ENCODE peak calls at places on chromosomes 1 and 21, in four cellular contexts. One of them, this sample, is unnamed.

GRCh38 chr21:16315223-16315622 is 585.4 kb downstream of the USP25 start:
- DNase-seq in K562: no peak
- DNase-seq in H1: no peak
- DNase-seq in HepG2: no peak
- DNase-seq in this sample: no peak

GRCh38 chr1:12634696-12635202 is 9.1 kb upstream of the AADACL4 start:
- DNase-seq in K562: no peak
- DNase-seq in H1: no peak
- DNase-seq in HepG2: no peak
- DNase-seq in this sample: no peak

GRCh38 chr1:11523746-11524464 is 45.0 kb downstream of the DISP3 start:
- DNase-seq in K562: no peak
- DNase-seq in H1: no peak
- DNase-seq in HepG2: no peak
- DNase-seq in this sample: peak

GRCh38 chr1:161226759-161227158 is 899 bp downstream of the TOMM40L start:
- DNase-seq in K562: peak
- DNase-seq in H1: no peak
- DNase-seq in HepG2: no peak
- DNase-seq in this sample: no peak

GRCh38 chr1:23779826-23780371 is 1.7 kb downstream of the PITHD1 start:
- DNase-seq in K562: no peak
- DNase-seq in H1: no peak
- DNase-seq in HepG2: no peak
- DNase-seq in this sample: no peak

GRCh38 chr1:87243573-87243972 is 85.1 kb upstream of the LMO4 start:
- DNase-seq in K562: no peak
- DNase-seq in H1: no peak
- DNase-seq in HepG2: no peak
- DNase-seq in this sample: no peak

GRCh38 chr1:78078358-78078757 is 32.6 kb downstream of the GIPC2 start:
- DNase-seq in K562: no peak
- DNase-seq in H1: no peak
- DNase-seq in HepG2: no peak
- DNase-seq in this sample: no peak

GRCh38 chr1:1402081-1402900 is 3.2 kb upstream of the CCNL2 start:
- DNase-seq in K562: no peak
- DNase-seq in H1: peak
- DNase-seq in HepG2: peak
- DNase-seq in this sample: peak

GRCh38 chr21:45420061-45420521 is 15.1 kb downstream of the COL18A1 start:
- DNase-seq in K562: no peak
- DNase-seq in H1: no peak
- DNase-seq in HepG2: no peak
- DNase-seq in this sample: no peak

GRCh38 chr1:199282910-199283309 is 644.1 kb downstream of the PTPRC start:
- DNase-seq in K562: no peak
- DNase-seq in H1: no peak
- DNase-seq in HepG2: no peak
- DNase-seq in this sample: no peak

GRCh38 chr1:218266356-218266755 is 18.7 kb upstream of the RRP15 start:
- DNase-seq in K562: no peak
- DNase-seq in H1: no peak
- DNase-seq in HepG2: no peak
- DNase-seq in this sample: no peak

GRCh38 chr21:17441370-17441769 is 71.5 kb upstream of the CXADR start:
- DNase-seq in K562: no peak
- DNase-seq in H1: no peak
- DNase-seq in HepG2: peak
- DNase-seq in this sample: no peak

GRCh38 chr1:158425020-158425419 is 1.0 kb downstream of the OR10K2 start:
- DNase-seq in K562: no peak
- DNase-seq in H1: no peak
- DNase-seq in HepG2: no peak
- DNase-seq in this sample: no peak

GRCh38 chr1:187091666-187092065 is 262.9 kb downstream of the PLA2G4A start:
- DNase-seq in K562: no peak
- DNase-seq in H1: no peak
- DNase-seq in HepG2: no peak
- DNase-seq in this sample: no peak

GRCh38 chr21:46092811-46093667 is 4.9 kb upstream of the COL6A2 start:
- DNase-seq in K562: no peak
- DNase-seq in H1: no peak
- DNase-seq in HepG2: no peak
- DNase-seq in this sample: no peak

GRCh38 chr1:25174363-25174729 is 58.0 kb downstream of the SYF2 start:
- DNase-seq in K562: no peak
- DNase-seq in H1: peak
- DNase-seq in HepG2: peak
- DNase-seq in this sample: no peak

GRCh38 chr1:8241417-8242014 is 76.4 kb upstream of the SLC45A1 start:
- DNase-seq in K562: no peak
- DNase-seq in H1: no peak
- DNase-seq in HepG2: peak
- DNase-seq in this sample: no peak

GRCh38 chr1:3778590-3779264 is 6.2 kb downstream of the SMIM1 start:
- DNase-seq in K562: no peak
- DNase-seq in H1: no peak
- DNase-seq in HepG2: no peak
- DNase-seq in this sample: no peak

GRCh38 chr1:182257369-182258063 is 134.1 kb downstream of the GLUL start:
- DNase-seq in K562: peak
- DNase-seq in H1: no peak
- DNase-seq in HepG2: no peak
- DNase-seq in this sample: no peak

GRCh38 chr1:160834945-160835565 is 27.6 kb downstream of the CD244 start:
- DNase-seq in K562: peak
- DNase-seq in H1: no peak
- DNase-seq in HepG2: peak
- DNase-seq in this sample: no peak

GRCh38 chr21:14602418-14602987 is 56.4 kb upstream of the SAMSN1 start:
- DNase-seq in K562: no peak
- DNase-seq in H1: no peak
- DNase-seq in HepG2: no peak
- DNase-seq in this sample: no peak

GRCh38 chr21:43664358-43664757 is 5.0 kb downstream of the RRP1B start:
- DNase-seq in K562: no peak
- DNase-seq in H1: no peak
- DNase-seq in HepG2: no peak
- DNase-seq in this sample: no peak

GRCh38 chr1:5974631-5975030 is 17.6 kb downstream of the NPHP4 start:
- DNase-seq in K562: no peak
- DNase-seq in H1: no peak
- DNase-seq in HepG2: no peak
- DNase-seq in this sample: peak

GRCh38 chr1:167373398-167373797 is 144.9 kb downstream of the CD247 start:
- DNase-seq in K562: no peak
- DNase-seq in H1: no peak
- DNase-seq in HepG2: no peak
- DNase-seq in this sample: no peak

GRCh38 chr1:67149179-67149770 is 14.5 kb upstream of the C1orf141 start:
- DNase-seq in K562: peak
- DNase-seq in H1: peak
- DNase-seq in HepG2: peak
- DNase-seq in this sample: peak

GRCh38 chr1:39896909-39897685 is 4.6 kb downstream of the MYCL start:
- DNase-seq in K562: no peak
- DNase-seq in H1: no peak
- DNase-seq in HepG2: no peak
- DNase-seq in this sample: no peak

GRCh38 chr1:108154323-108154722 is 45.8 kb downstream of the SLC25A24 start:
- DNase-seq in K562: no peak
- DNase-seq in H1: no peak
- DNase-seq in HepG2: no peak
- DNase-seq in this sample: no peak

GRCh38 chr1:3814771-3815561 is 18.7 kb upstream of the LRRC47 start:
- DNase-seq in K562: no peak
- DNase-seq in H1: no peak
- DNase-seq in HepG2: no peak
- DNase-seq in this sample: no peak

GRCh38 chr1:32695098-32695904 is 7.3 kb downstream of the SYNC start:
- DNase-seq in K562: peak
- DNase-seq in H1: no peak
- DNase-seq in HepG2: peak
- DNase-seq in this sample: no peak

GRCh38 chr1:53550201-53550741 is 91.1 kb downstream of the DMRTB1 start:
- DNase-seq in K562: no peak
- DNase-seq in H1: no peak
- DNase-seq in HepG2: no peak
- DNase-seq in this sample: peak

GRCh38 chr1:25472494-25472893 is 41.8 kb downstream of the MACO1 start:
- DNase-seq in K562: no peak
- DNase-seq in H1: no peak
- DNase-seq in HepG2: no peak
- DNase-seq in this sample: no peak

DNA sequence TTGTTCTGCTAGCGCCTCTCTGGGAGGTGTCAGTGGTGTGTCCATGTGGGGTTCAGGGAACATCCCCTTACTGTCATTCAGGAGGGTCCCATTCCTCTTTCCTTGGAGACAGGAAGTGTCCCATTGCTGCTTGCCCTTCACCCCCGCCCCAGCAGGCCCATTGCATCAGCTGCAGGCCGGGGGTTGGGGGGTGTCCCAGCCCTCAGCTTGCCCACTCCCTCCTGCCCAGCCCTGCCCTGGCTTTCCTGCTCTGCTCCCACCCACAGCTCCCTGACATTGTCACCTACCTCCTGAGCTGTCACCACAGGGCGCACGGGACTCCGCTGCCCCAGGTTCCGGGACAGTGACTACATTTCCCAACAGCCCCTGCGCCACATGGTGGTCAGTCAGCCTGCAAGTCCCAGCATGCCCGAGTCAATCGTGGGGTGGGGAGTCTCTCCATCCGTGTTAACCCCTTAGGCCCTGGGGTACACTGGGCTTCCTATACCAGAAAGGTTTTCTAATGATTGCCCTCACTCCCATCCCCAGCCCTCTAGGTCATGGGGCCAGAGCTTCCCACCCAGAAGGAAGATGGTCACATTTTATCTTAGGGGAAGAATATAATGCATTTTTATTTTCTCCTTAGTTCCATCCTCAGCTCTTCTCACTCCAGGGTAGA is at the start of gene INPP5B:
- DNase-seq in K562: peak
- DNase-seq in H1: peak
- DNase-seq in HepG2: peak
- DNase-seq in this sample: peak
- TF ChIP-seq SP1 in K562: no peak
- TF ChIP-seq SP1 in H1: no peak
- TF ChIP-seq SP1 in HepG2: peak
- TF ChIP-seq SP1 in this sample: peak

DNA sequence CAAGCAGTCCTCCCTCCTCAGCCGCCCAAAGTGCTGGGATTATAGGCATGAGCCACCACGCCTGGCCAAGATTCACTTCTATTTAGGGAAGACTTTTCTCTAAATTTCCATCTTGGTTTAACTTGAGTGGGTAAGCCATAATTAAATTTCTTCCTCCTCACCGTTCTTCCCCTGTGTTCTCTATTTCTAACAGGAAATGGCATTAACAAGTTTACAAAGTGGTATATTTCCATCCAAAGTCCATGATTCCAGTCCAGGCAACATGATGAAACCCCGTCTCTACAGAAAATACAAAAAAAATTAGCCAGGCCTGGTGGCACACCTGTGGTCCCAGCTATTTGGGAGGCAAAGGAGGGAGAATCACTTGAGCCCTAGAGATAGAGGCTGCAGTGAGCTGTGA is 92.1 kb downstream of the ZFYVE9 start:
- DNase-seq in K562: no peak
- DNase-seq in H1: no peak
- DNase-seq in HepG2: no peak
- DNase-seq in this sample: no peak
- TF ChIP-seq JUN in K562: no peak
- TF ChIP-seq JUN in H1: no peak
- TF ChIP-seq JUN in HepG2: no peak
- TF ChIP-seq JUN in this sample: no peak

DNA sequence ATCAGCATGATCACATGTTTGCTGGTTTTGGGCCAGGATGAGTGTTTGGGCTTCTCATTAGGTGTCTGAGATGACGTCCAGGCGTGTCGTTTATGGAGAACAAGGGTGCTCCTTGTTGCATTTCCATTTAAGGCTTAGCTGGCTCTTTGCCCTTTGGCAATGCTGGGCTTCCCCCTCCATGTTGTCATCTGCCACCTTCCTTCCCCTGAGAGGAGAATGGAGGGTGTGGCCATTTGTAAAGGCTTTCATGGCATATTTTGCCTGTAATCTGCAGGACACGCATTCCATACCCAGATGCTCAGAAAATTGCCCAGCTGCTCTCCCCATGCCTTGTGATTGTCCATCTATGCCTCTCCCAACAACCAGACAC is 27.7 kb downstream of the PKP1 start:
- DNase-seq in K562: no peak
- DNase-seq in H1: no peak
- DNase-seq in HepG2: no peak
- DNase-seq in this sample: no peak
- TF ChIP-seq SP1 in K562: no peak
- TF ChIP-seq SP1 in H1: no peak
- TF ChIP-seq SP1 in HepG2: no peak
- TF ChIP-seq SP1 in this sample: no peak

GRCh38 chr1:205970486-205970885 is 27.2 kb upstream of the SLC26A9 start:
- DNase-seq in K562: no peak
- DNase-seq in H1: no peak
- DNase-seq in HepG2: no peak
- DNase-seq in this sample: no peak
- TF ChIP-seq JUN in K562: no peak
- TF ChIP-seq JUN in H1: no peak
- TF ChIP-seq JUN in HepG2: no peak
- TF ChIP-seq JUN in this sample: no peak

DNA sequence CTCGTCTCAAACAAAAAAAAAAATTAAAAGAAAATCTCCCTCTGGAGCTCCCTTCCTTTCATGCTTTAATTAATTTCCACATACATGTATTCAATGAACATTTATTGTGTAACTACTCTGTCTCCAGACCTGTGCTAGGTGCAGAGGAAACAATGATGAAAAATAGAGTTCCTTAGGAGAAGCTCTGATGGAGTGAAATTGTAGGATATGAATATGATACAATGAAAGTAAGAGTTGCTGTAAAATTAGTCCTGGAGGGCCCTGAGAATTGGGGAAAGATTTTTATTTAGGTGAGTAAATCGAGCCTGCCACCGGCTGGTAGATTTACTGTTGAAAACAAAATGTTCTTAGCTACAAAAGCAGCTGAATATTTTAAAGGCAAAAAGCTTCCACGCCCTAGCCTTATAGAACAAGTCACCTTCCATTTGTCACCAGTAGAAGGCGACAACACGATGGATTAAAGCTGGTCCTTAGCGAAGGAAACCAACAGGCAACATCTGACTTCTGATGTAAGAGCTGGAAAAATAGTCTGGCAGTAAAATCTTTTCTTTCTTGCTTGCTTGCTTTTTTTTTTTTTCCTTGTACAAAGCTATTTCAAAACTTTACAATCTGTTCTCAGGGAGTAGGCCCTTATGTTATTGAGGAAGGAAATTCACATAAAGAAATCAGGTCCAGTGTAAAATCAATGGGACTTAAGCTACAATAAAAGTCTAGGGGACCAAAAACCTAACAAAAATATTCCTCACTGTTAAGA is 82.0 kb upstream of the ROR1 start:
- DNase-seq in K562: peak
- DNase-seq in H1: no peak
- DNase-seq in HepG2: peak
- DNase-seq in this sample: peak
- TF ChIP-seq SP1 in K562: no peak
- TF ChIP-seq SP1 in H1: no peak
- TF ChIP-seq SP1 in HepG2: no peak
- TF ChIP-seq SP1 in this sample: no peak

GRCh38 chr1:151579436-151580225 is 32.2 kb upstream of the SNX27 start:
- DNase-seq in K562: peak
- DNase-seq in H1: no peak
- DNase-seq in HepG2: no peak
- DNase-seq in this sample: no peak
- TF ChIP-seq JUN in K562: no peak
- TF ChIP-seq JUN in H1: no peak
- TF ChIP-seq JUN in HepG2: no peak
- TF ChIP-seq JUN in this sample: no peak

This sample was measured in WTC11.